ENCODE peak calls at places on chromosome 20, in seven cellular contexts. S, X, Y, V, T, B and A are unnamed samples.
A peak's percentile ranks its signal among the peaks of the same experiment; 100 is the strongest.

GRCh38 chr20:7980332-7981046 is 39.1 kb downstream of the TMX4 start:
- DNase-seq in S (no peak), X (peak; percentile 26), Y (no peak), V (peak; percentile 33), T (peak; percentile 23), B (peak; percentile 15), A (peak; percentile 79)

GRCh38 chr20:50689864-50690263 is 1.5 kb downstream of the RIPOR3 start:
- DNase-seq in S (no peak), X (no peak), Y (no peak), V (peak; percentile 82), T (no peak), B (no peak), A (no peak)

GRCh38 chr20:51402201-51402600 is 140.3 kb downstream of the NFATC2 start:
- DNase-seq in S (no peak), X (no peak), Y (no peak), V (no peak), T (no peak), B (no peak), A (no peak)

GRCh38 chr20:3603108-3603507 is 60.1 kb downstream of the GFRA4 start:
- DNase-seq in S (no peak), X (no peak), Y (no peak), V (no peak), T (no peak), B (no peak), A (no peak)

GRCh38 chr20:2680046-2680445 is 12.5 kb upstream of the EBF4 start:
- DNase-seq in S (no peak), X (no peak), Y (no peak), V (no peak), T (no peak), B (no peak), A (no peak)

GRCh38 chr20:11195169-11195568 is 521.4 kb upstream of the JAG1 start:
- DNase-seq in S (no peak), X (no peak), Y (no peak), V (no peak), T (no peak), B (no peak), A (no peak)

GRCh38 chr20:11216451-11217314 is 542.9 kb upstream of the JAG1 start:
- DNase-seq in S (no peak), X (no peak), Y (no peak), V (no peak), T (no peak), B (no peak), A (peak; percentile 78)

GRCh38 chr20:62614085-62614960 is 28.0 kb upstream of the SLCO4A1 start:
- DNase-seq in S (no peak), X (no peak), Y (no peak), V (no peak), T (no peak), B (no peak), A (no peak)

GRCh38 chr20:19699132-19699971 is 58.7 kb upstream of the RIN2 start:
- DNase-seq in S (no peak), X (no peak), Y (no peak), V (no peak), T (peak; percentile 10), B (no peak), A (no peak)

GRCh38 chr20:14481863-14482262 is 144.5 kb upstream of the FLRT3 start:
- DNase-seq in S (no peak), X (no peak), Y (no peak), V (no peak), T (no peak), B (no peak), A (no peak)

GRCh38 chr20:20839771-20840170 is 127.3 kb upstream of the RALGAPA2 start:
- DNase-seq in S (no peak), X (no peak), Y (no peak), V (no peak), T (no peak), B (no peak), A (no peak)

GRCh38 chr20:6921717-6922386 is 154.4 kb downstream of the BMP2 start:
- DNase-seq in S (no peak), X (no peak), Y (no peak), V (no peak), T (no peak), B (no peak), A (no peak)

GRCh38 chr20:31496761-31497295 is 17.4 kb upstream of the HM13 start:
- DNase-seq in S (no peak), X (no peak), Y (no peak), V (no peak), T (no peak), B (no peak), A (no peak)

GRCh38 chr20:53828673-53829085 is 235.0 kb upstream of the ZNF217 start:
- DNase-seq in S (no peak), X (no peak), Y (no peak), V (no peak), T (peak; percentile 29), B (peak; percentile 57), A (no peak)

GRCh38 chr20:63023836-63024571 is 17.2 kb upstream of the BHLHE23 start:
- DNase-seq in S (no peak), X (no peak), Y (no peak), V (no peak), T (no peak), B (no peak), A (no peak)

GRCh38 chr20:24212494-24212893 is 223.9 kb upstream of the GGTLC1 start:
- DNase-seq in S (no peak), X (no peak), Y (no peak), V (no peak), T (no peak), B (no peak), A (no peak)
- TF ChIP-seq JUND in S (no peak), X (no peak), Y (no peak), V (no peak), T (no peak), B (no peak), A (no peak)

GRCh38 chr20:61391812-61392520 is 139.9 kb downstream of the CDH4 start:
- DNase-seq in S (peak; percentile 53), X (no peak), Y (no peak), V (no peak), T (no peak), B (no peak), A (no peak)
- TF ChIP-seq JUND in S (no peak), X (no peak), Y (no peak), V (no peak), T (no peak), B (no peak), A (no peak)

DNA sequence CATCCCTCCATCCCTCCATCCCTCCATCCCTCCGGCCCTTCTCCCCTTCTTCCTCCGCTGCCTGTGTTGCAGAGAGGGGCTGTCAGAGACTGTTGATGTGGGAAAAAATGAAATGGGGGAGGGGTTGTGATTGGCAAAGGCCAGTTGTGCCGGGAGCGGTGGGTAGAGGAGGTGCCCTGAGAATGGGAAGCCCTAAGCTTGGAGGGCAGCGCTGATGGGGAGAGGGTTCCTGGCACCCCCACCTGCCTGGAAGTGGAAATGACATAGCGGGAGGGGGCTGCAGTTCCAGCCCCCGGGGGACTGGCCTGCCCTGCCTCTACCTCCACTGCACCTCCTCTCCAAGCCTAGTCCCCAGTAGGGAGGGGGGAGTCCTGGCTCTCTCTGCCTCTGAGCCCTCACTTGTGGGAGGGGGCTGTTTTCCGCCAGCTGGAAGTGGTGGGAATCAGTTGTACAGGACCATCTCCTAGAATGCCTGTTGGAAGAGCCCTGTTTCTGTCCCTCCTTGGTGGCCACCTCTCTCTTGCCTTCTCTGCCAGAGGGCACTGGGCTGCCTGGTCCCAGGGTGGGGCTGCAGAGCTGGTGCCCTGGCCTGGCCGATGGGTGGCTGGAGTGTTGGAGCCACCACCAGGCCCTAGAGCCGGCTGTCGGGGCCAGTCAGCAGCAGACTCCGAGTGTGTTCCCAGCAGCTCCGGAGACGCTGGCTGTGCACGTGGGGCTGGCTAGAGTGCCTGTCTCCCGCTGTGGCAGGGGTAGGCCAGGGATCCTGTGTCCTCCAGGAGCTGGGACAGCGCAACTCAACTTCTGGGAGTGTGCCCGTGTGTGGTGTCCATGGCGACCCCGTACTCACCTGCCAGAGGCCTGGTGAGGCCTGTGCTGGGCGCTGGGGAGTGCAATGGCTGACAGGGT is 1.5 kb downstream of the DLGAP4 start:
- DNase-seq in S (peak; percentile 64), X (no peak), Y (no peak), V (peak; percentile 53), T (no peak), B (no peak), A (no peak)
- TF ChIP-seq JUND in S (no peak), X (no peak), Y (no peak), V (no peak), T (no peak), B (no peak), A (no peak)

DNA sequence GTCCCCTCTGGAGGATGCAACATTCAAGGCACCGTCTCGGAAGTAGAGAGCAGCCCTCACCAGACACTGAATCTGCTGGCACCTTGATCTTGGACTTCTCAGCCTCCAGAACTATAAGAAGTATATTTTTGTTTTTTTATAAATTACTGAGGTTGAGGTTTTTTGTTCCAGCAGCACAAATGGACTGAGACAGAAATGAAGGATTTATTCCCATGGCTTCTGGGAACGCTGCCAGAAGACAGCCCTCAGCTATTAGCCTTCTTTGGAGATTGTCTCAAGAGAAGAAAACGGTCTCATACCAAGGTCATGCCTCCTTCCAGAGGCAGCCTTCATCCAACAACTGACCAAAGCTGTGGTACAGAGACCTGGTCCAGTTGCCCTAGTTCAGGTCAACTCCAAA is 85.4 kb downstream of the CHMP4B start:
- DNase-seq in S (no peak), X (no peak), Y (no peak), V (no peak), T (no peak), B (no peak), A (no peak)
- TF ChIP-seq JUND in S (no peak), X (no peak), Y (no peak), V (no peak), T (no peak), B (no peak), A (no peak)

GRCh38 chr20:57661201-57662027 is 41.2 kb upstream of the ZBP1 start:
- DNase-seq in S (peak; percentile 42), X (no peak), Y (no peak), V (peak; percentile 25), T (no peak), B (no peak), A (no peak)

GRCh38 chr20:57659789-57660509 is 39.7 kb upstream of the ZBP1 start:
- DNase-seq in S (peak; percentile 43), X (no peak), Y (no peak), V (peak; percentile 23), T (no peak), B (no peak), A (no peak)

GRCh38 chr20:57662028-57662312 is 41.7 kb upstream of the ZBP1 start:
- DNase-seq in S (no peak), X (no peak), Y (no peak), V (no peak), T (no peak), B (no peak), A (no peak)

GRCh38 chr20:57659131-57659788 is 39.0 kb upstream of the ZBP1 start:
- DNase-seq in S (no peak), X (no peak), Y (no peak), V (peak; percentile 30), T (no peak), B (no peak), A (no peak)

DNA sequence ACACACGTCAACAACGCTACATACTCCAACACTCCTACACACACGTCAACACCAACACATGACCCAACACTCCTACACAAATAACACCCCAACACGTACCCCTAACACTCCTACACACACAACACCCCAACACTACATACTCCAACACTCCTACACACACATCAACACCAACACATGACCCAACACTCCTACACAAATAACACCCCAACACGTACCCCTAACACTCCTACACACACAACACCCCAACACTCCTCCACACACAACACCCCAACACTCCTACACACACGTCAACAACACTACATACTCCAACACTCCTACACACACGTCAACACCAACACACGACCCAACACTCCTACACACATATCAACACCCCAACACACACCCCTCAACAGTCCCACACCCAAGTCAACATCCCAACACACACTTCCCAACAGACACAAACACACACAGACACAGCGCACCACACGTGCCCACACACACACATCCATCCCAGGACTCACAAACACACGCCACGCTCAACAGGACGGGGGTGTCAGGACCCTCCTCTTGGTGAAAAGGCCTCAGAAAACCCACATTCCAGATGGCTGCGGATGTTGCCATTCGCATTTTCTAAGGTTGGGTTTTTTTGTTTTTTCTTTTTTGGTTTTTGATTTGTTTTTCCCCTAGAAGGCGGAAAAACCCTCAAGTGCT is 40.4 kb upstream of the ZBP1 start:
- DNase-seq in S (peak; percentile 16), X (no peak), Y (no peak), V (peak; percentile 4), T (no peak), B (no peak), A (no peak)
- TF ChIP-seq JUND in S (no peak), X (no peak), Y (no peak), V (no peak), T (no peak), B (no peak), A (no peak)